ENCODE peak calls at places on chromosomes 12 and 14, in nine cellular contexts. T is H4, X is amniotic stem cell, Y is NCI-H1417, I is NCI-H1436 treated with DMSO at 0.1 percent for 48 hours, P is NCI-H524, H is head of caudate nucleus, U is nucleus accumbens, O is HS-27A. C is an unnamed sample.

GRCh38 chr12:91884216-91884615 is 261.4 kb downstream of the BTG1 start:
- DNase-seq in Y (no peak), O (no peak), T (no peak), X (no peak), U (no peak), H (no peak), P (no peak), I (no peak), C (no peak)

GRCh38 chr14:74505831-74506230 is 12.3 kb downstream of the ISCA2 start:
- DNase-seq in T (no peak), X (no peak), O (no peak), U (no peak), H (no peak), Y (no peak), I (no peak), P (no peak), C (no peak)

GRCh38 chr14:74475678-74476077 is 17.4 kb downstream of the NPC2 start:
- DNase-seq in Y (no peak), P (no peak), U (no peak), X (peak), T (no peak), O (no peak), H (no peak), I (no peak), C (no peak)

GRCh38 chr12:6226701-6227096 is 26.5 kb downstream of the CD9 start:
- DNase-seq in U (no peak), O (no peak), Y (no peak), T (no peak), I (no peak), H (no peak), P (no peak), X (no peak), C (no peak)

GRCh38 chr14:99395904-99396530 is 84.6 kb downstream of the SETD3 start:
- DNase-seq in X (no peak), T (peak), H (peak), I (peak), O (no peak), Y (peak), U (no peak), P (no peak), C (no peak)

GRCh38 chr12:103868215-103868614 is 27.2 kb upstream of the NT5DC3 start:
- DNase-seq in U (no peak), X (no peak), Y (no peak), P (no peak), T (no peak), H (no peak), O (no peak), I (no peak), C (no peak)

GRCh38 chr14:105045710-105046326 is 19.4 kb downstream of the GPR132 start:
- DNase-seq in X (peak), I (no peak), Y (peak), O (peak), H (peak), T (peak), P (peak), U (no peak), C (peak)

GRCh38 chr12:107805488-107806180 is 31.1 kb downstream of the ASCL4 start:
- DNase-seq in P (no peak), O (no peak), X (no peak), I (no peak), Y (no peak), U (no peak), T (no peak), H (no peak), C (no peak)

GRCh38 chr12:76820888-76821482 is 57.1 kb downstream of the ZDHHC17 start:
- DNase-seq in I (no peak), H (peak), U (no peak), Y (peak), X (peak), P (peak), T (peak), O (no peak), C (no peak)

GRCh38 chr12:62512901-62513300 is 46.3 kb downstream of the MON2 start:
- DNase-seq in U (no peak), H (no peak), T (no peak), P (no peak), O (no peak), Y (no peak), X (no peak), I (no peak), C (no peak)

GRCh38 chr14:26319139-26319864 is 278.5 kb downstream of the NOVA1 start:
- DNase-seq in X (no peak), U (no peak), I (no peak), O (no peak), T (no peak), Y (peak), P (no peak), H (no peak), C (no peak)

C was measured in CD4-positive, CD25-positive, alpha-beta regulatory T cell.